ENCODE peak calls at places on chromosomes 3 and 15, in five cellular contexts. E, I, W, B and L are unnamed samples. For H3K4me1, the result is how much of the 10 kb centered on the place peaks cover.

GRCh38 chr3:159839561-159840379 is 148.9 kb upstream of the IL12A start:
- DNase-seq in E (no peak), I (no peak), W (no peak), B (no peak), L (no peak)

GRCh38 chr15:47401427-47401826 is 315.9 kb upstream of the SEMA6D start:
- DNase-seq in E (no peak), I (no peak), W (no peak), B (no peak), L (no peak)

GRCh38 chr3:22996926-22997600 is 206.1 kb upstream of the UBE2E2 start:
- DNase-seq in E (no peak), I (peak), W (no peak), B (no peak), L (no peak)

GRCh38 chr3:167575000-167575399 is 78.7 kb downstream of the WDR49 start:
- DNase-seq in E (no peak), I (no peak), W (no peak), B (no peak), L (no peak)

GRCh38 chr3:110069641-110070538 is 732.5 kb upstream of the DPPA4 start:
- DNase-seq in E (no peak), I (peak), W (peak), B (peak), L (no peak)

GRCh38 chr3:49900491-49901153 is 3.1 kb downstream of the MST1R start:
- DNase-seq in E (no peak), I (no peak), W (peak), B (peak), L (peak)

GRCh38 chr3:49607105-49607591 is 52.9 kb downstream of the BSN start:
- DNase-seq in E (no peak), I (no peak), W (peak), B (no peak), L (no peak)

GRCh38 chr15:89680282-89680873 is 1.2 kb upstream of the PLIN1 start:
- DNase-seq in E (no peak), I (peak), W (peak), B (peak), L (peak)

GRCh38 chr3:150607267-150608065 is 4.3 kb downstream of the SELENOT start:
- DNase-seq in E (no peak), I (no peak), W (no peak), B (no peak), L (no peak)

GRCh38 chr15:47037003-47037402 is 680.3 kb upstream of the SEMA6D start:
- DNase-seq in E (no peak), I (no peak), W (no peak), B (no peak), L (no peak)

GRCh38 chr15:40829155-40829554 is 647 bp upstream of the PPP1R14D start:
- DNase-seq in E (no peak), I (no peak), W (no peak), B (no peak), L (peak)

GRCh38 chr15:93523490-93523889 is 434.5 kb upstream of the RGMA start:
- DNase-seq in E (no peak), I (no peak), W (peak), B (no peak), L (no peak)

GRCh38 chr15:43903864-43904290 is 77.1 kb downstream of the WDR76 start:
- DNase-seq in E (peak), I (peak), W (peak), B (peak), L (peak)

GRCh38 chr3:177554900-177555759 is 357.8 kb upstream of the TBL1XR1 start:
- DNase-seq in E (no peak), I (peak), W (peak), B (no peak), L (no peak)

GRCh38 chr15:73321496-73322344 is 47.0 kb downstream of the HCN4 start:
- DNase-seq in E (no peak), I (no peak), W (no peak), B (no peak), L (peak)

GRCh38 chr15:37907136-37907535 is 27.3 kb upstream of the TMCO5A start:
- DNase-seq in E (no peak), I (peak), W (peak), B (peak), L (no peak)

GRCh38 chr15:39413558-39413957 is 167.3 kb upstream of the THBS1 start:
- DNase-seq in E (no peak), I (no peak), W (peak), B (no peak), L (no peak)

GRCh38 chr3:120475722-120476385 is 25.1 kb upstream of the FSTL1 start:
- DNase-seq in E (no peak), I (peak), W (no peak), B (no peak), L (no peak)

GRCh38 chr3:65174713-65175112 is 486.9 kb upstream of the ADAMTS9 start:
- DNase-seq in E (no peak), I (no peak), W (no peak), B (no peak), L (no peak)

GRCh38 chr3:99298661-99299060 is 339.7 kb upstream of the COL8A1 start:
- DNase-seq in E (no peak), I (no peak), W (no peak), B (no peak), L (no peak)

GRCh38 chr3:69005071-69005816 is 8.2 kb downstream of the EOGT start:
- DNase-seq in E (no peak), I (no peak), W (peak), B (no peak), L (no peak)

GRCh38 chr3:122668930-122669730 is 11.5 kb upstream of the PARP14 start:
- DNase-seq in E (no peak), I (peak), W (peak), B (peak), L (no peak)

GRCh38 chr15:94620632-94621031 is 389.3 kb downstream of the MCTP2 start:
- DNase-seq in E (no peak), I (no peak), W (no peak), B (no peak), L (no peak)

GRCh38 chr3:178804606-178805005 is 267.0 kb downstream of the ZMAT3 start:
- DNase-seq in E (no peak), I (no peak), W (no peak), B (no peak), L (no peak)

GRCh38 chr3:68018275-68018674 is 363.9 kb upstream of the SUCLG2 start:
- DNase-seq in E (no peak), I (no peak), W (peak), B (peak), L (no peak)

GRCh38 chr3:96760956-96761355 is 53.4 kb upstream of the EPHA6 start:
- DNase-seq in E (no peak), I (no peak), W (no peak), B (no peak), L (no peak)

GRCh38 chr15:32677238-32677750 is 35.8 kb downstream of the SCG5 start:
- DNase-seq in E (no peak), I (no peak), W (peak), B (peak), L (no peak)

GRCh38 chr15:98703291-98703690 is 55.0 kb downstream of the IGF1R start:
- DNase-seq in E (no peak), I (no peak), W (no peak), B (no peak), L (no peak)
- H3K4me1 ChIP-seq in E (under half), I (under half), W (under half), B (under half), L (under half)

GRCh38 chr15:63492541-63493077 is 11.8 kb upstream of the USP3 start:
- DNase-seq in E (no peak), I (peak), W (peak), B (no peak), L (no peak)
- H3K4me1 ChIP-seq in E (under half), I (under half), W (under half), B (half or more), L (under half)

GRCh38 chr3:136750209-136750921 is 1.8 kb downstream of the STAG1 start:
- DNase-seq in E (no peak), I (no peak), W (peak), B (peak), L (no peak)
- H3K4me1 ChIP-seq in E (under half), I (under half), W (under half), B (under half), L (under half)

GRCh38 chr3:127814325-127814781 is 8.0 kb downstream of the MGLL start:
- DNase-seq in E (no peak), I (no peak), W (no peak), B (no peak), L (no peak)
- H3K4me1 ChIP-seq in E (under half), I (under half), W (under half), B (under half), L (under half)

DNA sequence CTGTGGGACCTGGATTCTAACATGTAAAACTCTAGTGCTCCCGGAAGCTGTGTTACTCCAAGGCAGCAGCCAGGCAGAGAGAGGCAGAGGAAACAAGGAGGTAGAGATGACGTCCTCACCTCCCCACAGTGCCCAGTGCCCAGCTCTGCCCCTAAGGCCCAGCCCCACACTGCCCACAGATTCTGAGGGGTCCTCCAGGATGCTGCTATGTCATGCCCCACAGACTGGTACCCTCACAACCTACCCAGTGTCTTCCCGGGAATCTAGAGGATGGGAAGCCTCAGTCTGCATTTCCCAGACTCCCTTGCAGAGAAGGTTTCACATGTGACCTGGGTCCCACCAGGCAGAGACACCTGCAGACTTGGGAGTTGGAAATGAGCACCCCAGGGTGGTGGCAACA is 75.9 kb upstream of the PCSK6 start:
- DNase-seq in E (no peak), I (no peak), W (no peak), B (no peak), L (no peak)
- H3K4me1 ChIP-seq in E (under half), I (under half), W (under half), B (under half), L (under half)